ENCODE peak calls at places on chromosome 17, in ten cellular contexts. N, I, R, S, B, J, E, X, H and Y are unnamed samples.

GRCh38 chr17:1398900-1399299 is 1.1 kb downstream of the YWHAE start:
- DNase-seq in E (no peak), R (no peak), S (no peak), N (no peak), H (no peak), B (no peak), J (peak), I (no peak), X (peak), Y (no peak)

GRCh38 chr17:57861000-57861736 is 11.3 kb upstream of the MRPS23 start:
- DNase-seq in I (no peak), N (peak), R (peak), E (no peak), H (peak), J (peak), S (no peak), B (peak), X (no peak), Y (peak)

GRCh38 chr17:58789831-58790230 is 34.2 kb downstream of the PPM1E start:
- DNase-seq in J (no peak), N (no peak), X (no peak), H (no peak), S (no peak), E (no peak), B (no peak), R (no peak), I (no peak), Y (no peak)

GRCh38 chr17:37884516-37884915 is 39.7 kb upstream of the TBC1D3K start:
- DNase-seq in H (no peak), S (no peak), X (no peak), J (no peak), N (no peak), E (no peak), I (no peak), B (no peak), R (no peak), Y (no peak)

GRCh38 chr17:59534583-59534982 is 30.8 kb upstream of the DHX40 start:
- DNase-seq in H (no peak), R (no peak), E (no peak), B (no peak), S (no peak), J (no peak), N (no peak), X (no peak), I (no peak), Y (no peak)

GRCh38 chr17:19470529-19471261 is 59.7 kb downstream of the RNF112 start:
- DNase-seq in I (peak), E (no peak), H (peak), S (peak), B (peak), R (no peak), N (peak), X (peak), J (peak), Y (peak)

GRCh38 chr17:5238333-5238732 is 3.7 kb upstream of the SCIMP start:
- DNase-seq in I (no peak), B (no peak), J (no peak), E (no peak), R (no peak), X (no peak), H (no peak), S (no peak), N (no peak), Y (no peak)

GRCh38 chr17:55348749-55349354 is 72.8 kb downstream of the MMD start:
- DNase-seq in S (peak), I (peak), R (peak), B (peak), E (peak), N (peak), J (peak), H (peak), X (peak), Y (peak)

GRCh38 chr17:21688293-21688949 is 3.9 kb upstream of the KCNJ18 start:
- DNase-seq in B (no peak), E (no peak), S (no peak), R (no peak), X (no peak), N (no peak), I (no peak), H (no peak), J (no peak), Y (no peak)

GRCh38 chr17:3295632-3296031 is 2.5 kb downstream of the OR3A1 start:
- DNase-seq in J (no peak), B (no peak), R (no peak), X (no peak), S (no peak), H (no peak), I (no peak), N (no peak), E (no peak), Y (no peak)

GRCh38 chr17:50893183-50893993 is 27.2 kb upstream of the TOB1 start:
- DNase-seq in I (peak), R (no peak), X (peak), N (peak), H (no peak), J (peak), S (no peak), E (no peak), B (no peak), Y (peak)

GRCh38 chr17:54967621-54968258 is 714 bp downstream of the COX11 start:
- DNase-seq in J (peak), X (no peak), N (no peak), S (no peak), H (no peak), B (no peak), E (peak), I (no peak), R (no peak), Y (no peak)

GRCh38 chr17:14688134-14688533 is 387.3 kb downstream of the HS3ST3B1 start:
- DNase-seq in N (no peak), B (no peak), I (no peak), H (no peak), J (no peak), X (no peak), E (no peak), S (no peak), R (no peak), Y (no peak)

DNA sequence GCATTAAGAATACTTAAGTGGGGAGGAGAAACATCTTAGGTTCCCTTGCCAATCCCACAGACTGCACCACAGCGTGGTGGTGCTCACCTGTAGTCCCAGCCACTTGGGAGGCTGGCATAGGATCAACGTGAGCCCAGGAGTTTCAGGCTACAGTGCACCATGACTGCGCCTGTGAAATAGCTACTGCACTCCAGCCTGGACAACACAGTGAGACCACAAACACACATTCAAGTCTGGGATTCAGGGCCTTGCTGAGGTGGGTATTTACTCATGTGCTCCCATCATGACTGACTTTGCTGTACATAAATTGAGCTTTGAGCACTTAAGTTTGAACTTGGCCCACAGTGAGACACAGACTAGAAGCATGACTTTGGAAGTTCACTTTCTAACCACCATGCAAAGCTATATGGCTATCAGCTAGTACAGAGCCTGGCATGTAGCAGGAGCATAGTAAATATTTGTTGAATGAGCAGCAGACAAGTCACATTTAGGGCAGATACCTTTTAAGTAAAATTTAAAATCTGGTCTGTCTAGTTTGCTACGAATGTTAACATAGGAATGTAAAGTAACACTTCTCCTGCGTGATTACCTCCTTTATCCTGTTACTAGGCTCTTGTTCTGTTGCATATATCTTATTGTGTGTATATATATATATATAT is 33.5 kb downstream of the CEP95 start:
- DNase-seq in N (no peak), J (no peak), I (no peak), B (no peak), H (no peak), E (no peak), S (no peak), X (no peak), R (no peak), Y (no peak)
- TF ChIP-seq POLR2A in N (no peak), J (no peak), I (no peak), B (no peak), H (peak), E (no peak), S (no peak), X (no peak), R (no peak), Y (no peak)

GRCh38 chr17:47203984-47204721 is 5.0 kb upstream of the MYL4 start:
- DNase-seq in X (no peak), J (peak), N (no peak), E (no peak), R (no peak), B (no peak), S (no peak), H (no peak), I (no peak), Y (no peak)

GRCh38 chr17:47204722-47205418 is 4.3 kb upstream of the MYL4 start:
- DNase-seq in X (peak), J (peak), E (no peak), N (no peak), H (no peak), I (no peak), R (no peak), S (no peak), B (peak), Y (no peak)

GRCh38 chr17:47208744-47209488 is at the start of gene MYL4:
- DNase-seq in H (no peak), J (no peak), S (no peak), E (no peak), B (no peak), R (no peak), X (no peak), N (no peak), I (no peak), Y (no peak)

GRCh38 chr17:47207143-47208067 is 1.7 kb upstream of the MYL4 start:
- DNase-seq in J (no peak), R (no peak), N (no peak), I (no peak), X (no peak), S (no peak), H (no peak), E (no peak), B (no peak), Y (no peak)

GRCh38 chr17:47205419-47205963 is 3.7 kb upstream of the MYL4 start:
- DNase-seq in I (peak), N (peak), R (peak), E (no peak), B (peak), H (peak), J (peak), S (peak), X (peak), Y (peak)
- TF ChIP-seq CTCF in I (no peak), N (no peak), R (no peak), E (no peak), B (no peak), H (no peak), J (no peak), S (no peak), X (no peak), Y (no peak)

GRCh38 chr17:80832266-80832676 is 159.4 kb upstream of the CHMP6 start:
- DNase-seq in H (no peak), R (peak), X (peak), J (peak), E (no peak), S (peak), N (peak), I (no peak), B (peak), Y (peak)
- TF ChIP-seq POLR2A in H (no peak), R (no peak), X (no peak), J (no peak), E (no peak), S (no peak), N (peak), I (no peak), B (no peak), Y (no peak)

GRCh38 chr17:65072577-65073178 is 16.1 kb upstream of the GNA13 start:
- DNase-seq in H (no peak), N (peak), B (no peak), R (no peak), J (no peak), S (no peak), E (no peak), I (no peak), X (no peak), Y (no peak)

GRCh38 chr17:65071861-65072260 is 15.3 kb upstream of the GNA13 start:
- DNase-seq in N (peak), J (peak), R (no peak), B (no peak), H (no peak), E (no peak), S (no peak), X (no peak), I (no peak), Y (no peak)

GRCh38 chr17:65066858-65067257 is 10.3 kb upstream of the GNA13 start:
- DNase-seq in N (peak), I (no peak), S (no peak), X (no peak), J (no peak), R (no peak), E (no peak), B (no peak), H (no peak), Y (no peak)

GRCh38 chr17:65074778-65075250 is 18.3 kb upstream of the GNA13 start:
- DNase-seq in J (peak), S (peak), R (peak), H (no peak), X (no peak), N (peak), I (peak), E (peak), B (peak), Y (peak)

DNA sequence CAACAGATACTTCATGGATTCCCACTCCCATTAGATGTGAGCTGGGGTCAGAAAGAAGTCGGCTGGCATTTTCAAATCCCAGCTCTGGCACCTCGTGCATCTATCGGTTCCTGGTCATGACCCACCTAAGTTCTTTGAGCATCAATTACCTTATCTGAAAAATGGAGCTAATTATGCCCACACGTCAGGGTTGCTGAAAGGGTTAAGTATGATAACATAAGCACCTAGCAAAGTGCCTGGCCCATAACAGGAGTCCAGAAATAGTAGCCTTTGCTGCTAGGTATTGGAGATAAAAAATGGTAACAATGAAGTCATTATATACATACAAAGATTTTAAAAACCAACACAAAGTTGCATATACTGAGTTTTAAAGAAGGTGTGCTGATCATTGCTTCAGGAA is 14.1 kb upstream of the GNA13 start:
- DNase-seq in R (no peak), X (no peak), B (no peak), E (no peak), N (peak), H (no peak), S (no peak), J (no peak), I (no peak), Y (no peak)
- TF ChIP-seq CTCF in R (no peak), X (no peak), B (no peak), E (no peak), N (no peak), H (no peak), S (no peak), J (no peak), I (no peak), Y (no peak)

DNA sequence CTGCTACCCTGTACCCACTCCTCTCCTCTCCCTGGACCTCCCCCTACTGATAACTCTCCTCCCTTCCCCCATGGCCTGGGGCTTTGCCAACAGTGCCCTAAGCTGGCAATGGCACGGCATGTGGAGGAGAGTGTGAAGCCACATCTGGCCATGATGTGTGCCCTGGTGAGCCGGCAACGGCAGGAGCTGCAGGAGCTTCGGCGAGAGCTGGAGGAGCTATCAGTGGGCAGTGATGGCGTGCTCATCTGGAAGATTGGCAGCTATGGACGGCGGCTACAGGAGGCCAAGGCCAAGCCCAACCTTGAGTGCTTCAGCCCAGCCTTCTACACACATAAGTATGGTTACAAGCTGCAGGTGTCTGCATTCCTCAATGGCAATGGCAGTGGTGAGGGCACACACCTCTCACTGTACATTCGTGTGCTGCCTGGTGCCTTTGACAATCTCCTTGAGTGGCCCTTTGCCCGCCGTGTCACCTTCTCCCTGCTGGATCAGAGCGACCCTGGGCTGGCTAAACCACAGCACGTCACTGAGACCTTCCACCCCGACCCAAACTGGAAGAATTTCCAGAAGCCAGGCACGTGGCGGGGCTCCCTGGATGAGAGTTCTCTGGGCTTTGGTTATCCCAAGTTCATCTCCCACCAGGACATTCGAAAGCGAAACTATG is 5.2 kb downstream of the TRAF4 start:
- DNase-seq in R (no peak), X (no peak), I (no peak), S (peak), B (no peak), H (no peak), J (no peak), N (no peak), E (no peak), Y (no peak)
- TF ChIP-seq POLR2A in R (no peak), X (no peak), I (no peak), S (no peak), B (no peak), H (peak), J (no peak), N (no peak), E (no peak), Y (no peak)

DNA sequence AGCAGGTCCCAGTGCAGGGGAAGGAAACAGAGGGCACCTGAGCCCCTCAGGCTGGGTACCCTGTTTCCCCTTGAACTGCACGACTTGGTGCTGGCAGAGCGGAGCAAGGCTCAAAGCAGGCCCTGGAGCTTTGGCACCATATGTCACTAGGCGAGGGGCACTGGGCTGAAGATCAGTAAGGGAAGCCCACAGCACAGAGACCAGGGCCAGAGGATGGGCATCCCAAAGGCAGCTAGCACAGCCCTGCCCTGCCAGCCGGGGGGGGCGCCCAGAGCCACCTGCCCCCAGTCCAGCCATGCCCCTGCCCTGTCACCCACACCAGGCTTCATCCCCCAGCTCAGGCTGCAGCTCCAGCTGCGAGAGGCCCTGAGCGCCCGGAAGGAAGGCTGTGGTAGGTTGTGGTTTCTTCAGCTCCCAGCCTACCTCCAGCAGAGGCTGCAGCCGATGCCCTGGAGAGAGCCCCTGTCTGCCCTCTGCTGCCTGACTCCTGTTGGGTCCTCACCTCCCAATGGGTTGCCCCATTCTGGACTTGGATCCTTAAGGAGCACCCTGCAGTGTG is 10.9 kb downstream of the NHERF1 start:
- DNase-seq in J (no peak), E (no peak), R (no peak), B (no peak), S (no peak), X (no peak), N (no peak), H (no peak), I (no peak), Y (no peak)
- TF ChIP-seq CTCF in J (no peak), E (no peak), R (no peak), B (no peak), S (no peak), X (no peak), N (no peak), H (no peak), I (no peak), Y (no peak)

DNA sequence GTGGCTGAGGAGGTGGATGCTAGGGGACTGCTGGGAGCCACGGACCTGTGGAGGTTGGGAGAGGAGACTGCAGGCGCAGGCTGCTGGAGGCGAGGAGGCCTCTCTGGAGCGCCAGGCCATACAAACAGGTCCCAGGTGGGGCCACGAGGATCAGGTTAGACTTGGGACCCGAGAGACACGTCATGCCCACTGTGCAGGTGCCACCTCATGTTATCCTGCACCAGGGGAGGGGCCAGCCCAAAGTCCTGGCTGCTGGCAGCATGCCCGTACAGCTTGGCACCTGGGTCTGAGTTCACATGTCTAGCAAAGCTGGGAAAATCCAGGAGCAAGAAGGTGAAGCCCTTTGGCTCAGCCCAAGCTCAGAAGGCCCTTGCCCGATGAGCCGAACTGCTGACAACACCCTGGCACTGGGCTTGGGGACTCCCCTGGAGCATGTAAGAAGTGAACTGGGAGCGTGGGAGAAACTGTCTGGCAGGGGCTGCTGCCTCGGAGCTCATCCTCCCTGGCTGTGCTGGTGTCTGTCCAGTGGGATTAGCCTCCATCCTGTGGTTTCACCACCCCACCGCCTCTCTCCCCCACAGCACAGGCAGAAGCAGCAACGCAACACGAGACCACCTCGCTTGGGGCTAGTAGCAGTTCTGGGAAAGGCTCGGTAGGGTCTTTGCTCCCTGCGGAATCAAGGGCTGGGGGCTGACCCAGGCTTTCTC is 5.3 kb downstream of the ARHGDIA start:
- DNase-seq in S (peak), I (no peak), R (peak), N (no peak), B (no peak), X (no peak), J (no peak), H (no peak), E (peak), Y (no peak)
- TF ChIP-seq POLR2A in S (no peak), I (no peak), R (no peak), N (no peak), B (no peak), X (no peak), J (peak), H (no peak), E (peak), Y (no peak)